ENCODE peak calls at places on chromosomes 4 and X, in five cellular contexts. B, D, I, W and L are unnamed samples.
A peak's percentile ranks its signal among the peaks of the same experiment; 100 is the strongest.

GRCh38 chr4:8205749-8206611 is 6.9 kb downstream of the SH3TC1 start:
- DNase-seq in B (no peak), D (no peak), I (no peak), W (no peak), L (no peak)

GRCh38 chrX:75303795-75304194 is 29.9 kb downstream of the UPRT start:
- DNase-seq in B (no peak), D (peak; percentile 70), I (no peak), W (no peak), L (no peak)

GRCh38 chrX:2327423-2327822 is 173.4 kb downstream of the DHRSX start:
- DNase-seq in B (no peak), D (no peak), I (no peak), W (no peak), L (no peak)

GRCh38 chr4:74433043-74433442 is 11.9 kb upstream of the AREG start:
- DNase-seq in B (no peak), D (peak; percentile 24), I (no peak), W (no peak), L (no peak)

GRCh38 chrX:259692-260355 is 21.4 kb upstream of the PLCXD1 start:
- DNase-seq in B (no peak), D (no peak), I (no peak), W (no peak), L (no peak)

GRCh38 chr4:3523628-3524221 is 8.5 kb downstream of the LRPAP1 start:
- DNase-seq in B (no peak), D (no peak), I (no peak), W (no peak), L (peak; percentile 35)

GRCh38 chrX:40074080-40074958 is 23.4 kb downstream of the BCOR start:
- DNase-seq in B (no peak), D (no peak), I (no peak), W (no peak), L (no peak)

GRCh38 chr4:55395529-55396304 is at the start of gene TMEM165:
- DNase-seq in B (peak; percentile 92), D (peak; percentile 79), I (peak; percentile 41), W (peak; percentile 94), L (peak; percentile 91)

GRCh38 chr4:8838296-8838695 is 33.3 kb downstream of the HMX1 start:
- DNase-seq in B (no peak), D (no peak), I (no peak), W (no peak), L (no peak)

GRCh38 chr4:10225096-10225495 is 108.5 kb upstream of the WDR1 start:
- DNase-seq in B (no peak), D (no peak), I (no peak), W (no peak), L (no peak)

GRCh38 chr4:79292008-79292407 is 33.9 kb downstream of the NAA11 start:
- DNase-seq in B (no peak), D (no peak), I (no peak), W (no peak), L (no peak)

GRCh38 chr4:109631709-109632108 is 71.5 kb downstream of the CASP6 start:
- DNase-seq in B (no peak), D (peak; percentile 4), I (peak; percentile 18), W (peak; percentile 45), L (no peak)

GRCh38 chr4:168900080-168900479 is 110.0 kb downstream of the CBR4 start:
- DNase-seq in B (peak; percentile 41), D (no peak), I (no peak), W (no peak), L (no peak)

GRCh38 chr4:73067971-73068394 is 1.5 kb downstream of the COX18 start:
- DNase-seq in B (no peak), D (peak; percentile 12), I (no peak), W (no peak), L (no peak)

GRCh38 chr4:173424899-173425805 is 26.2 kb upstream of the SCRG1 start:
- DNase-seq in B (no peak), D (peak; percentile 70), I (no peak), W (no peak), L (no peak)

GRCh38 chrX:65689377-65689776 is 21.9 kb downstream of the MSN start:
- DNase-seq in B (no peak), D (no peak), I (no peak), W (no peak), L (no peak)

GRCh38 chr4:40437741-40438383 is 102.7 kb downstream of the CHRNA9 start:
- DNase-seq in B (no peak), D (no peak), I (no peak), W (no peak), L (no peak)

GRCh38 chrX:134524181-134524580 is 64.2 kb downstream of the HPRT1 start:
- DNase-seq in B (no peak), D (no peak), I (no peak), W (no peak), L (no peak)

GRCh38 chr4:149845643-149846208 is 30.1 kb upstream of the IQCM start:
- DNase-seq in B (no peak), D (no peak), I (no peak), W (no peak), L (no peak)

GRCh38 chr4:26074672-26075071 is 160.7 kb downstream of the SMIM20 start:
- DNase-seq in B (no peak), D (no peak), I (no peak), W (no peak), L (no peak)

GRCh38 chr4:130071746-130072145 is 975.8 kb downstream of the C4orf33 start:
- DNase-seq in B (no peak), D (no peak), I (no peak), W (peak; percentile 71), L (no peak)

GRCh38 chr4:174749091-174749490 is 80.0 kb downstream of the GLRA3 start:
- DNase-seq in B (no peak), D (no peak), I (no peak), W (no peak), L (no peak)

GRCh38 chr4:6229671-6230501 is 29.5 kb upstream of the JAKMIP1 start:
- DNase-seq in B (no peak), D (no peak), I (no peak), W (no peak), L (no peak)

GRCh38 chr4:3368334-3368733 is 73.4 kb upstream of the HGFAC start:
- DNase-seq in B (no peak), D (no peak), I (no peak), W (no peak), L (no peak)

GRCh38 chr4:43241104-43241503 is 348.6 kb downstream of the GRXCR1 start:
- DNase-seq in B (no peak), D (no peak), I (no peak), W (no peak), L (no peak)
- H3K9me3 ChIP-seq in B (peaks cover 3% of the 10 kb centered on the region), D (no peaks in the 10 kb centered on the region), I (no peaks in the 10 kb centered on the region), W (no peaks in the 10 kb centered on the region), L (no peaks in the 10 kb centered on the region)

GRCh38 chrX:44903842-44904530 is 31.0 kb downstream of the KDM6A start:
- DNase-seq in B (no peak), D (no peak), I (no peak), W (no peak), L (no peak)
- H3K9me3 ChIP-seq in B (peaks cover 11% of the 10 kb centered on the region), D (no peaks in the 10 kb centered on the region), I (no peaks in the 10 kb centered on the region), W (peaks cover 1% of the 10 kb centered on the region), L (peaks cover 5% of the 10 kb centered on the region)

GRCh38 chrX:110396777-110397176 is 38.1 kb downstream of the RTL9 start:
- DNase-seq in B (no peak), D (no peak), I (no peak), W (no peak), L (no peak)
- H3K9me3 ChIP-seq in B (no peaks in the 10 kb centered on the region), D (no peaks in the 10 kb centered on the region), I (no peaks in the 10 kb centered on the region), W (no peaks in the 10 kb centered on the region), L (no peaks in the 10 kb centered on the region)

GRCh38 chr4:182748949-182749348 is 168.2 kb downstream of the DCTD start:
- DNase-seq in B (no peak), D (peak; percentile 43), I (no peak), W (no peak), L (no peak)

GRCh38 chr4:182748283-182748682 is 168.9 kb downstream of the DCTD start:
- DNase-seq in B (no peak), D (no peak), I (no peak), W (no peak), L (no peak)

GRCh38 chr4:182749768-182750167 is 167.4 kb downstream of the DCTD start:
- DNase-seq in B (no peak), D (peak; percentile 27), I (no peak), W (no peak), L (no peak)

GRCh38 chr4:182745268-182745667 is 171.9 kb downstream of the DCTD start:
- DNase-seq in B (no peak), D (no peak), I (no peak), W (no peak), L (no peak)

DNA sequence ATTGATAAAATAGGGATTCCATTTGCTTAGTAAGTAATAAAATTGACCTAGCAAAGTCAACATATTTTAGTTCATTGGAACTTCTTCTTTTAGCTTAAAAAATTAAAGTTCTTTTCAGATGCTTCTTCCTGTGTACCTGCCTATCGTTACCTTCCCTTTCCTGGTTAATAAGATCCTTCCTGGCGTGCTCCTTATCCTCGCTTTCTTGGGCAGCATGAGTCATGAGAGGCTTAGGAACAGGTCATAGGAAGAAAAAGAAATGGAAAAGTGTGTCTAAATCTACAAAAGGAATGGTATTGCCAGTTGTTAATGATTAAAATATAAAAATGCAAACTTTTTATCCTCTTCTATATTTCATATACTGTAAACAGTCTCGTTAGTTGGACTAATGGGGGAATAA is 170.3 kb downstream of the DCTD start:
- DNase-seq in B (no peak), D (no peak), I (no peak), W (no peak), L (no peak)
- H3K9me3 ChIP-seq in B (peaks cover 5% of the 10 kb centered on the region), D (peaks cover 5% of the 10 kb centered on the region), I (no peaks in the 10 kb centered on the region), W (no peaks in the 10 kb centered on the region), L (no peaks in the 10 kb centered on the region)

GRCh38 chr4:16727218-16727617 is 171.2 kb downstream of the LDB2 start:
- DNase-seq in B (no peak), D (no peak), I (no peak), W (no peak), L (no peak)
- H3K9me3 ChIP-seq in B (peaks cover 35% of the 10 kb centered on the region), D (peaks cover 10% of the 10 kb centered on the region), I (no peaks in the 10 kb centered on the region), W (no peaks in the 10 kb centered on the region), L (no peaks in the 10 kb centered on the region)